ENCODE peak calls at places on chromosome 4, in six cellular contexts. One of them, this sample, is unnamed.

GRCh38 chr4:69092980-69093568 is 3.2 kb upstream of the UGT2B7 start:
- DNase-seq in mesenchymal stem cell: no peak
- DNase-seq in IMR-90: no peak
- DNase-seq in H1: no peak
- DNase-seq in mesendoderm: no peak
- DNase-seq in neuronal stem cell: no peak
- DNase-seq in this sample: no peak

GRCh38 chr4:118740869-118741268 is 55.7 kb downstream of the METTL14 start:
- DNase-seq in mesendoderm: no peak
- DNase-seq in mesenchymal stem cell: peak; percentile 28
- DNase-seq in H1: no peak
- DNase-seq in neuronal stem cell: no peak
- DNase-seq in IMR-90: no peak
- DNase-seq in this sample: peak; percentile 58

GRCh38 chr4:100170986-100171385 is 19.3 kb downstream of the DDIT4L start:
- DNase-seq in mesendoderm: no peak
- DNase-seq in mesenchymal stem cell: no peak
- DNase-seq in IMR-90: no peak
- DNase-seq in neuronal stem cell: no peak
- DNase-seq in H1: no peak
- DNase-seq in this sample: no peak

GRCh38 chr4:76680934-76681333 is 217.0 kb downstream of the SOWAHB start:
- DNase-seq in mesendoderm: peak; percentile 23
- DNase-seq in IMR-90: no peak
- DNase-seq in neuronal stem cell: no peak
- DNase-seq in H1: no peak
- DNase-seq in mesenchymal stem cell: no peak
- DNase-seq in this sample: no peak

GRCh38 chr4:71411976-71412375 is 73.2 kb downstream of the SLC4A4 start:
- DNase-seq in IMR-90: peak; percentile 13
- DNase-seq in mesendoderm: no peak
- DNase-seq in neuronal stem cell: no peak
- DNase-seq in mesenchymal stem cell: no peak
- DNase-seq in H1: no peak
- DNase-seq in this sample: no peak

GRCh38 chr4:119725011-119725410 is 96.4 kb upstream of the PDE5A start:
- DNase-seq in mesendoderm: no peak
- DNase-seq in neuronal stem cell: no peak
- DNase-seq in mesenchymal stem cell: no peak
- DNase-seq in H1: no peak
- DNase-seq in IMR-90: no peak
- DNase-seq in this sample: no peak

GRCh38 chr4:74659576-74660411 is 134.5 kb downstream of the BTC start:
- DNase-seq in H1: no peak
- DNase-seq in neuronal stem cell: no peak
- DNase-seq in mesendoderm: peak; percentile 91
- DNase-seq in IMR-90: peak; percentile 99
- DNase-seq in mesenchymal stem cell: peak; percentile 97
- DNase-seq in this sample: peak; percentile 95

GRCh38 chr4:115687356-115687755 is 573.9 kb upstream of the NDST4 start:
- DNase-seq in H1: no peak
- DNase-seq in mesenchymal stem cell: peak; percentile 7
- DNase-seq in IMR-90: no peak
- DNase-seq in mesendoderm: peak; percentile 42
- DNase-seq in neuronal stem cell: no peak
- DNase-seq in this sample: no peak

GRCh38 chr4:3492741-3493719 is 29.9 kb downstream of the DOK7 start:
- DNase-seq in neuronal stem cell: no peak
- DNase-seq in mesendoderm: no peak
- DNase-seq in mesenchymal stem cell: no peak
- DNase-seq in IMR-90: peak; percentile 52
- DNase-seq in H1: no peak
- DNase-seq in this sample: no peak

GRCh38 chr4:122099896-122100295 is 52.2 kb upstream of the BLTP1 start:
- DNase-seq in mesenchymal stem cell: peak; percentile 36
- DNase-seq in IMR-90: peak; percentile 89
- DNase-seq in neuronal stem cell: no peak
- DNase-seq in H1: no peak
- DNase-seq in mesendoderm: no peak
- DNase-seq in this sample: no peak

GRCh38 chr4:149987330-149987751 is 90.9 kb upstream of the DCLK2 start:
- DNase-seq in neuronal stem cell: no peak
- DNase-seq in mesendoderm: no peak
- DNase-seq in mesenchymal stem cell: peak; percentile 81
- DNase-seq in H1: no peak
- DNase-seq in IMR-90: no peak
- DNase-seq in this sample: no peak

GRCh38 chr4:125522992-125523391 is 208.2 kb downstream of the FAT4 start:
- DNase-seq in H1: no peak
- DNase-seq in mesendoderm: peak; percentile 32
- DNase-seq in mesenchymal stem cell: no peak
- DNase-seq in neuronal stem cell: no peak
- DNase-seq in IMR-90: no peak
- DNase-seq in this sample: peak; percentile 18

GRCh38 chr4:54318904-54319303 is 89.8 kb downstream of the PDGFRA start:
- DNase-seq in IMR-90: peak; percentile 58
- DNase-seq in neuronal stem cell: peak; percentile 31
- DNase-seq in mesenchymal stem cell: peak; percentile 63
- DNase-seq in mesendoderm: peak; percentile 69
- DNase-seq in H1: peak; percentile 23
- DNase-seq in this sample: peak; percentile 81

GRCh38 chr4:89482926-89483595 is 175.5 kb upstream of the GPRIN3 start:
- DNase-seq in H1: no peak
- DNase-seq in mesenchymal stem cell: no peak
- DNase-seq in mesendoderm: no peak
- DNase-seq in IMR-90: no peak
- DNase-seq in neuronal stem cell: no peak
- DNase-seq in this sample: no peak

GRCh38 chr4:37389967-37390580 is 145.5 kb downstream of the NWD2 start:
- DNase-seq in neuronal stem cell: peak; percentile 31
- DNase-seq in mesenchymal stem cell: peak; percentile 54
- DNase-seq in mesendoderm: peak; percentile 71
- DNase-seq in IMR-90: peak; percentile 41
- DNase-seq in H1: no peak
- DNase-seq in this sample: peak; percentile 90

GRCh38 chr4:98929341-98930267 is 671 bp upstream of the EIF4E start:
- DNase-seq in H1: no peak
- DNase-seq in IMR-90: peak; percentile 98
- DNase-seq in neuronal stem cell: no peak
- DNase-seq in mesendoderm: no peak
- DNase-seq in mesenchymal stem cell: peak; percentile 98
- DNase-seq in this sample: peak; percentile 98

GRCh38 chr4:98928131-98928504 is 815 bp downstream of the EIF4E start:
- DNase-seq in IMR-90: peak; percentile 78
- DNase-seq in mesenchymal stem cell: peak; percentile 91
- DNase-seq in neuronal stem cell: peak; percentile 73
- DNase-seq in H1: peak; percentile 66
- DNase-seq in mesendoderm: peak; percentile 94
- DNase-seq in this sample: peak; percentile 83

GRCh38 chr4:98932539-98932938 is 3.6 kb upstream of the EIF4E start:
- DNase-seq in neuronal stem cell: no peak
- DNase-seq in mesendoderm: no peak
- DNase-seq in IMR-90: peak; percentile 69
- DNase-seq in H1: no peak
- DNase-seq in mesenchymal stem cell: peak; percentile 55
- DNase-seq in this sample: no peak

GRCh38 chr4:98928505-98929340 is at the start of gene EIF4E:
- DNase-seq in H1: peak; percentile 96
- DNase-seq in IMR-90: peak; percentile 99
- DNase-seq in mesenchymal stem cell: peak; percentile 99
- DNase-seq in mesendoderm: peak; percentile 100
- DNase-seq in neuronal stem cell: peak; percentile 93
- DNase-seq in this sample: peak; percentile 98

DNA sequence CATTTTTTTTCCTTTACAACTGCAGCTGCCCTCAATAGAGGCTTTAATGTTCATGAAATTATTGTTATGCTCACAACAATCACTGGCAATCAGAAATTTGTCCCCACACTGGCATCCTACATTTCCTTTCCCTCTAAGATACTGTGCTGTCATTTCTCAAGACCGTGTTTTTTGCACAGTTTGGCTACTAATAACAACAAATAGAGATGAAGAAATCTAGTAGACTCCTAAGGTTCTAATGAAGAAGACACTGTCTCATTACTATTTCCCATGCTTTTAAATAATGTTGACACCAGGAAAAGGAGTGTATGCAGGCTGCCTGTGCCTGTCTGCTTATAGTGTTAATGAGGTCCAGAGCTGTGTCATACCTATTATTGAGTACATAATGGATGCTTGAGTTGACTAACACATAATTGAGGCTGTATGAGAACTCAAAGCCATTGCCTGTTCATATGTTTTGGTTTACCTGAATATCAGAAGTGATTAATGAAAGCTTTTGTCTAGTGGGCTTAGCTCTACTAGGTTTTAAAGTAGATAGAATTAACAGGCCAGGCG is 1.5 kb upstream of the EIF4E start:
- DNase-seq in IMR-90: no peak
- DNase-seq in mesendoderm: no peak
- DNase-seq in neuronal stem cell: no peak
- DNase-seq in H1: no peak
- DNase-seq in mesenchymal stem cell: peak; percentile 61
- DNase-seq in this sample: no peak
- H3K4me3 ChIP-seq in IMR-90: peak overlapping the region; percentile 4
- H3K4me3 ChIP-seq in mesendoderm: no peak overlapping the region
- H3K4me3 ChIP-seq in neuronal stem cell: no peak overlapping the region
- H3K4me3 ChIP-seq in H1: no peak overlapping the region
- H3K4me3 ChIP-seq in mesenchymal stem cell: peak overlapping the region; percentile 99
- H3K4me3 ChIP-seq in this sample: no peak overlapping the region

GRCh38 chr4:1898007-1898406 is 26.8 kb downstream of the NSD2 start:
- DNase-seq in neuronal stem cell: no peak
- DNase-seq in IMR-90: no peak
- DNase-seq in H1: no peak
- DNase-seq in mesendoderm: no peak
- DNase-seq in mesenchymal stem cell: no peak
- DNase-seq in this sample: no peak
- H3K36me3 ChIP-seq in neuronal stem cell: peaks cover 22% of the 10 kb centered on the region
- H3K36me3 ChIP-seq in IMR-90: peaks cover 10% of the 10 kb centered on the region
- H3K36me3 ChIP-seq in H1: peaks cover 13% of the 10 kb centered on the region
- H3K36me3 ChIP-seq in mesendoderm: peaks cover 8% of the 10 kb centered on the region
- H3K36me3 ChIP-seq in mesenchymal stem cell: peaks cover 27% of the 10 kb centered on the region
- H3K36me3 ChIP-seq in this sample: peaks cover 17% of the 10 kb centered on the region

DNA sequence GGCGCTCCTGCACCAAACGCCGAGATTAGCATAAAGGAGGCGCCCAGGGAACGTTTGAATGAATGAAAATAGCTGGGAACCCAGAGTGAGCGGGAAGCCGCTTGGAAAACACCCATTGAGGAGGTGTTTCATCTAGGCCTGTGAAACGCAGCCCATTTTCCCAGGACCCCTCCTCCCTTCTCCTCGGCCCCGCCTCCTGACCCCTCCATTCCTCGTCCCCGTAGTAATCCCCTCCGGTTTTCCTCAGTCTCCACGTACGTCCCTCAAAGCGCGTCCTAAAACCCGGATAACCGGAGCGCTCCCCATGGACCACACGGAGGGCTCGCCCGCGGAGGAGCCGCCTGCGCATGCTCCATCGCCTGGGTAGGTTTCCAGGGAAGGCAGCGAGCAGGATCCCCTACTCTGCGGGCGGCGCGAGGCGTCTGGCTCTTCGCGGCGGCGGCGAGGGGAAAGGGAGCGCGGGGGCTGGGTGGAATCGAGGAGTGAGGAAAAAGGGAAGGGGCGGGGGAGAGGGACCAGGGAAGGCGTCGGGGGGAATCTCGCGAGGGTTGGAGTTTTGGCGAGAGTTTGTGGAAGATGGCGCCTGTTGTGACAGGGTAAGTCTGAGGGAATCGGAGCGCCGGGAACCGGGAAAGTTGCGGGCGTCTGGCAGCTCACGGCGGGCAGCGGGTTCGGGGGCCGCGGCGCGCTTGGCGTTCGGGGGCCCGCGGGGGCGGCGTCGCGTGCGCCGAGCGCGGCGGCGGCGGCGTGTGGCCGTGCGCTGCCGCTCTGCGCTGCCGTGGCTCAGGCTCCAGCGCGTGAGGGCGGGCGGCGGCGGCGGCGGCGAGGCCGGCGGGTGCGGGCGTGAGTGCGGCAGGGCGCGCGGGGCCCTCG is at the start of gene RBPJ:
- DNase-seq in mesenchymal stem cell: peak; percentile 99
- DNase-seq in H1: peak; percentile 89
- DNase-seq in neuronal stem cell: peak; percentile 98
- DNase-seq in mesendoderm: peak; percentile 99
- DNase-seq in IMR-90: peak; percentile 99
- DNase-seq in this sample: peak; percentile 97
- H3K4ac ChIP-seq in mesenchymal stem cell: peak within 1 kb of the TSS; percentile 75
- H3K4ac ChIP-seq in H1: peak within 1 kb of the TSS; percentile 73
- H3K4ac ChIP-seq in neuronal stem cell: peak within 1 kb of the TSS; percentile 89
- H3K4ac ChIP-seq in mesendoderm: peak within 1 kb of the TSS; percentile 60
- H3K4ac ChIP-seq in IMR-90: peak within 1 kb of the TSS; percentile 95
- H3K4ac ChIP-seq in this sample: peak within 1 kb of the TSS; percentile 87

GRCh38 chr4:105894570-105895323 is 524 bp upstream of the NPNT start:
- DNase-seq in neuronal stem cell: peak; percentile 27
- DNase-seq in H1: no peak
- DNase-seq in mesendoderm: no peak
- DNase-seq in mesenchymal stem cell: peak; percentile 3
- DNase-seq in IMR-90: no peak
- DNase-seq in this sample: no peak

GRCh38 chr4:105896461-105896939 is 1.2 kb downstream of the NPNT start:
- DNase-seq in neuronal stem cell: no peak
- DNase-seq in mesenchymal stem cell: no peak
- DNase-seq in IMR-90: no peak
- DNase-seq in H1: no peak
- DNase-seq in mesendoderm: no peak
- DNase-seq in this sample: no peak

GRCh38 chr4:105895609-105896460 is 564 bp downstream of the NPNT start:
- DNase-seq in H1: no peak
- DNase-seq in mesendoderm: no peak
- DNase-seq in mesenchymal stem cell: peak; percentile 46
- DNase-seq in neuronal stem cell: peak; percentile 37
- DNase-seq in IMR-90: no peak
- DNase-seq in this sample: no peak

GRCh38 chr4:105895324-105895608 is at the start of gene NPNT:
- DNase-seq in H1: no peak
- DNase-seq in mesendoderm: no peak
- DNase-seq in IMR-90: no peak
- DNase-seq in mesenchymal stem cell: peak; percentile 2
- DNase-seq in neuronal stem cell: no peak
- DNase-seq in this sample: no peak

DNA sequence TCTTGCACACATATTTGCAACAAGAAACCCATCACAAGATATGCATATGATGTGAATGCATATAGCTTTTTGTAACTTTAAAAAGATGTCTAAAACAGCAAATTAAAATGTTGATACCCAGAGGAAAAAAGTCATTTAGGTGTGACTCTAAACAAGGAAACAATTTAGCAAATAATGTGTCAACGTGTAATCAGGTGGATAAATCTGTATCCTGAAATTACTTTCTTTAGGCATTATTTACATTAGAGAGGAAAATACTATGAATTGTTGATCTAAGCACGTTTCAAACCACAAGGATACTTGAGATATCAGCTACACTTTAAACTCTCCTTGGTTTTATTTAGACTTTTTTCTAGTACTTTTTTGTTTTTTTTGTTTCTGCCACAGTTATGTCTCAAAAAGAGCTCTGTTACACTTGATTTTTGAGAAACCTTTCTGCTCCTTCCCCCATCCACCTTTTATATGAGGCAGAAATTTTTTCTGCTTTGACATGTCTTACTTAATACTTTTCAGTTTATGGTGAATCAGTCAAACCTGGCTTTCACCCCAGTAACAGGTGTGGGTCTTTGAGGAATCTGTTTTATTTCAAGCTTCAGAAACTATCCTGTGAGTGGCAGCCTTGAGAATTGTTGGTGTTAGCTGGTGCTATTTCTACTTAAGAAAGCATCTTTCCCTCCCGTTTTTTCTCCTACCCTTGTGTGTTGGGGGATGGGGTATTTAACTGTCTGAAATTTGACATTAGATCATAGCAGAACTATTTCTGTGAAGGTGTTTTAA is 1.9 kb downstream of the NPNT start:
- DNase-seq in mesendoderm: no peak
- DNase-seq in H1: no peak
- DNase-seq in neuronal stem cell: no peak
- DNase-seq in mesenchymal stem cell: no peak
- DNase-seq in IMR-90: no peak
- DNase-seq in this sample: no peak
- H3K4me3 ChIP-seq in mesendoderm: no peak overlapping the region
- H3K4me3 ChIP-seq in H1: no peak overlapping the region
- H3K4me3 ChIP-seq in neuronal stem cell: no peak overlapping the region
- H3K4me3 ChIP-seq in mesenchymal stem cell: no peak overlapping the region
- H3K4me3 ChIP-seq in IMR-90: no peak overlapping the region
- H3K4me3 ChIP-seq in this sample: no peak overlapping the region